ENCODE peak calls at places on chromosomes 12 and 14, in ten cellular contexts. D is K562, A is stomach, K is HepG2, C is spleen, H is HCT116, G is HL-60, I is prostate gland, R is GM23338, V is endothelial cell of umbilical vein. T is an unnamed sample.

GRCh38 chr12:61502179-61502578 is 758.0 kb upstream of the USP15 start:
- DNase-seq in D (no peak), A (no peak), K (no peak), C (no peak), H (no peak), G (no peak), I (no peak), R (no peak), V (no peak), T (no peak)

GRCh38 chr14:76699209-76699608 is 62.1 kb upstream of the VASH1 start:
- DNase-seq in D (no peak), A (no peak), K (no peak), C (no peak), H (no peak), G (no peak), I (no peak), R (no peak), V (no peak), T (no peak)

GRCh38 chr12:30823764-30824163 is 69.0 kb upstream of the CAPRIN2 start:
- DNase-seq in D (no peak), A (no peak), K (no peak), C (no peak), H (no peak), G (no peak), I (no peak), R (peak; percentile 45), V (no peak), T (no peak)

GRCh38 chr14:72666610-72667009 is 227.3 kb downstream of the DPF3 start:
- DNase-seq in D (no peak), A (no peak), K (no peak), C (no peak), H (peak; percentile 35), G (no peak), I (no peak), R (no peak), V (peak; percentile 53), T (no peak)

GRCh38 chr12:67531519-67531918 is 117.0 kb upstream of the DYRK2 start:
- DNase-seq in D (no peak), A (no peak), K (no peak), C (no peak), H (no peak), G (no peak), I (no peak), R (no peak), V (no peak), T (no peak)

GRCh38 chr12:68189766-68190700 is 30.5 kb upstream of the IFNG start:
- DNase-seq in D (no peak), A (no peak), K (no peak), C (no peak), H (peak; percentile 13), G (no peak), I (no peak), R (no peak), V (no peak), T (no peak)

GRCh38 chr12:52391618-52392002 is 6.2 kb upstream of the KRT84 start:
- DNase-seq in D (no peak), A (peak; percentile 74), K (no peak), C (peak; percentile 63), H (no peak), G (no peak), I (no peak), R (no peak), V (no peak), T (peak; percentile 27)

GRCh38 chr12:74526535-74526934 is 11.1 kb upstream of the ATXN7L3B start:
- DNase-seq in D (no peak), A (no peak), K (no peak), C (no peak), H (no peak), G (no peak), I (no peak), R (no peak), V (no peak), T (no peak)

DNA sequence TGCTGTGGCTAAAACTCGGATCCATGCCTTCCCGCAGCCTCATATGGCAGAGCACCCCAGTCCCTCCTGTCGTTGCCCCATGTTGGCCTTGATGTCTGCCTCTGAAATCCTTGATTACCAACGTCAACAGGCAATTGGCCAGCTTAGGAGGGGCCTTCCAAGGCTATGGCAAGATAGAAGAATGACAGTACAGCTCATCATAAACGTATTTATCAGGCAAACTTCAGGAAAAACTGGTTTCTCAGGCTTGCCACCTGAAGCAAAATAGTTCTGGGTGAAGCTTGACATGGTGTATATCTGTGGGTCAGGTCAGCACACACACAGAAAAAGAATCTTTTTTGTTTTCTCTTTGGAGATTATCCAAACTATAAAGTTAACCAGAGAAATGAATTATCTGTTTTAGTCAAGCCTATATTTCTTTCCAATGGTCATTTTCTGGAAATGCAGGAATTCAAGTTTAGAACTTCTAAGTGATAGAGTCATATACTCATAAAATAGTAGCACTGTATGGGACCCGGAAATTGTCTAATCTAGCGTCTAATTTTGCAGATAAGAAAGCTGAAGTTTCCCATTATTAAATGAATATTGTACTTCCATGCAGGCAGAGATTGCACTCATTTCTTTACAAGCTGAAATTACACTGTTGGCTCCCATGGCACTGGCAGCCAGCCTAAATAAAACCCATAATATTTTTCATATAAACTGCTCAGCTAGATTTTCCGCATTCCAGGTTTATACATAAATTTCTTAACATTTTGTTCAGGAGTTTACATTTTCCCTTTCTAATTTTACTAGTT is 24.4 kb upstream of the DUSP16 start:
- DNase-seq in D (no peak), A (no peak), K (no peak), C (no peak), H (no peak), G (no peak), I (peak; percentile 69), R (no peak), V (no peak), T (peak; percentile 59)
- H3K27ac ChIP-seq in D (no peak overlapping the region), A (no peak overlapping the region), K (no peak overlapping the region), C (no peak overlapping the region), H (no peak overlapping the region), G (no peak overlapping the region), I (peak overlapping the region; percentile 80), R (no peak overlapping the region), V (no peak overlapping the region), T (peak overlapping the region; percentile 54)

GRCh38 chr12:26647091-26647490 is 185.9 kb downstream of the ITPR2 start:
- DNase-seq in D (no peak), A (no peak), K (no peak), C (no peak), H (no peak), G (no peak), I (no peak), R (no peak), V (no peak), T (no peak)

GRCh38 chr12:26648999-26649398 is 184.0 kb downstream of the ITPR2 start:
- DNase-seq in D (no peak), A (no peak), K (no peak), C (no peak), H (no peak), G (no peak), I (no peak), R (no peak), V (no peak), T (no peak)

GRCh38 chr12:26646571-26646970 is 186.4 kb downstream of the ITPR2 start:
- DNase-seq in D (no peak), A (no peak), K (no peak), C (no peak), H (no peak), G (no peak), I (no peak), R (no peak), V (no peak), T (no peak)

GRCh38 chr12:26648584-26648983 is 184.4 kb downstream of the ITPR2 start:
- DNase-seq in D (no peak), A (no peak), K (no peak), C (no peak), H (no peak), G (no peak), I (no peak), R (no peak), V (peak; percentile 90), T (no peak)

DNA sequence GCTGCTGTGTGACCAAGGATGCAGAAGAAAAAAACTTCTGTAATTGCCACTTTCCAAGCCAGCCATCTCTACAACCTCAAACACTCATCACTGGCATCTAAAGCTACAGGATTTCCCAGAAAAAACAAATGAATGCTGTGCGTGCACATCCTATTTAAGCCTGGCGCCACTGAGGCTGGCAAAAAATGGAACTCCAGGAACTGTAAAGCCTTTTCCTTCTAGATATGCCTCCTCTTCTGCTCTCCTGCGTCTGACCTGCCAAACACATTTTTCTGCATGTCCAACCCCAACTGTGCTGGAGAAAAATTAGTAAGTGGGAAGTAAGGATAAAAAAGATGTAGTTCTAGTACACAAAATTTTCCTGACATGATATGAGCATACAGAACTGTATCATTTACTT is 184.9 kb downstream of the ITPR2 start:
- DNase-seq in D (no peak), A (no peak), K (no peak), C (no peak), H (no peak), G (no peak), I (no peak), R (no peak), V (peak; percentile 70), T (no peak)
- TF ChIP-seq POLR2AphosphoS5 in D (no peak), A (no peak), K (no peak), C (no peak), H (no peak), G (no peak), I (no peak), R (no peak), V (no peak), T (no peak)

GRCh38 chr12:118680361-118680963 is 300.9 kb upstream of the SRRM4 start:
- DNase-seq in D (peak; percentile 31), A (no peak), K (no peak), C (no peak), H (no peak), G (no peak), I (no peak), R (peak; percentile 22), V (no peak), T (peak; percentile 50)
- H3K27ac ChIP-seq in D (no peak overlapping the region), A (no peak overlapping the region), K (no peak overlapping the region), C (no peak overlapping the region), H (no peak overlapping the region), G (no peak overlapping the region), I (no peak overlapping the region), R (no peak overlapping the region), V (no peak overlapping the region), T (no peak overlapping the region)

GRCh38 chr12:49088932-49089330 is 5.7 kb downstream of the DHH start:
- DNase-seq in D (no peak), A (no peak), K (no peak), C (no peak), H (no peak), G (no peak), I (no peak), R (no peak), V (no peak), T (no peak)

GRCh38 chr12:49086116-49086515 is 8.5 kb downstream of the DHH start:
- DNase-seq in D (no peak), A (no peak), K (no peak), C (no peak), H (no peak), G (no peak), I (no peak), R (no peak), V (no peak), T (no peak)

GRCh38 chr12:49091056-49091835 is 3.4 kb downstream of the DHH start:
- DNase-seq in D (no peak), A (no peak), K (no peak), C (peak; percentile 70), H (no peak), G (no peak), I (no peak), R (peak; percentile 14), V (no peak), T (no peak)

GRCh38 chr12:49089831-49090773 is 4.5 kb downstream of the DHH start:
- DNase-seq in D (peak; percentile 83), A (peak; percentile 31), K (no peak), C (peak; percentile 87), H (no peak), G (no peak), I (no peak), R (peak; percentile 64), V (peak; percentile 50), T (no peak)

GRCh38 chr12:49088190-49088931 is 6.2 kb downstream of the DHH start:
- DNase-seq in D (peak; percentile 88), A (peak; percentile 66), K (peak; percentile 73), C (peak; percentile 89), H (peak; percentile 94), G (peak; percentile 66), I (peak; percentile 68), R (peak; percentile 93), V (peak; percentile 91), T (peak; percentile 73)
- TF ChIP-seq POLR2AphosphoS5 in D (no peak), A (no peak), K (no peak), C (peak; percentile 45), H (peak; percentile 43), G (no peak), I (peak; percentile 76), R (no peak), V (peak; percentile 38), T (no peak)

T was measured in transverse colon.